ENCODE peak calls at places on chromosomes 12 and 14, in ten cellular contexts. One of them, this sample, is unnamed.

GRCh38 chr12:116393859-116394650 is 116.6 kb upstream of the MED13L start:
- DNase-seq in activated B cell treated with CpG ODN at 0.5 μM for 24 hours: no peak
- DNase-seq in bronchial epithelial cell: no peak
- DNase-seq in progenitor cell of endocrine pancreas: no peak
- DNase-seq in left ventricle myocardium inferior: no peak
- DNase-seq in mesothelial cell of epicardium: no peak
- DNase-seq in endothelial cell: no peak
- DNase-seq in stomach: no peak
- DNase-seq in esophagus squamous epithelium: no peak
- DNase-seq in AG10803: no peak
- DNase-seq in this sample: no peak

GRCh38 chr14:90692061-90692460 is 124.2 kb downstream of the TTC7B start:
- DNase-seq in esophagus squamous epithelium: no peak
- DNase-seq in left ventricle myocardium inferior: no peak
- DNase-seq in AG10803: peak
- DNase-seq in mesothelial cell of epicardium: no peak
- DNase-seq in bronchial epithelial cell: no peak
- DNase-seq in stomach: no peak
- DNase-seq in endothelial cell: no peak
- DNase-seq in activated B cell treated with CpG ODN at 0.5 μM for 24 hours: no peak
- DNase-seq in progenitor cell of endocrine pancreas: no peak
- DNase-seq in this sample: no peak

GRCh38 chr12:119869720-119870119 is 7.4 kb downstream of the CIT start:
- DNase-seq in activated B cell treated with CpG ODN at 0.5 μM for 24 hours: no peak
- DNase-seq in endothelial cell: no peak
- DNase-seq in stomach: no peak
- DNase-seq in esophagus squamous epithelium: no peak
- DNase-seq in progenitor cell of endocrine pancreas: no peak
- DNase-seq in left ventricle myocardium inferior: no peak
- DNase-seq in mesothelial cell of epicardium: no peak
- DNase-seq in bronchial epithelial cell: peak
- DNase-seq in AG10803: peak
- DNase-seq in this sample: no peak

GRCh38 chr14:54669759-54670630 is 103.1 kb downstream of the SAMD4A start:
- DNase-seq in progenitor cell of endocrine pancreas: no peak
- DNase-seq in esophagus squamous epithelium: no peak
- DNase-seq in left ventricle myocardium inferior: no peak
- DNase-seq in endothelial cell: no peak
- DNase-seq in stomach: no peak
- DNase-seq in mesothelial cell of epicardium: no peak
- DNase-seq in bronchial epithelial cell: peak
- DNase-seq in AG10803: peak
- DNase-seq in activated B cell treated with CpG ODN at 0.5 μM for 24 hours: no peak
- DNase-seq in this sample: no peak

GRCh38 chr14:56875104-56875675 is 64.9 kb upstream of the OTX2 start:
- DNase-seq in stomach: no peak
- DNase-seq in progenitor cell of endocrine pancreas: no peak
- DNase-seq in activated B cell treated with CpG ODN at 0.5 μM for 24 hours: no peak
- DNase-seq in endothelial cell: no peak
- DNase-seq in left ventricle myocardium inferior: no peak
- DNase-seq in bronchial epithelial cell: no peak
- DNase-seq in AG10803: no peak
- DNase-seq in esophagus squamous epithelium: no peak
- DNase-seq in mesothelial cell of epicardium: no peak
- DNase-seq in this sample: no peak

GRCh38 chr12:69238589-69239285 is 632 bp upstream of the CPSF6 start:
- DNase-seq in progenitor cell of endocrine pancreas: no peak
- DNase-seq in activated B cell treated with CpG ODN at 0.5 μM for 24 hours: no peak
- DNase-seq in endothelial cell: no peak
- DNase-seq in left ventricle myocardium inferior: no peak
- DNase-seq in esophagus squamous epithelium: no peak
- DNase-seq in stomach: no peak
- DNase-seq in AG10803: no peak
- DNase-seq in bronchial epithelial cell: no peak
- DNase-seq in mesothelial cell of epicardium: no peak
- DNase-seq in this sample: no peak

GRCh38 chr12:30972035-30972434 is 45.5 kb downstream of the TSPAN11 start:
- DNase-seq in endothelial cell: no peak
- DNase-seq in left ventricle myocardium inferior: no peak
- DNase-seq in activated B cell treated with CpG ODN at 0.5 μM for 24 hours: no peak
- DNase-seq in esophagus squamous epithelium: no peak
- DNase-seq in mesothelial cell of epicardium: no peak
- DNase-seq in AG10803: no peak
- DNase-seq in stomach: no peak
- DNase-seq in progenitor cell of endocrine pancreas: no peak
- DNase-seq in bronchial epithelial cell: no peak
- DNase-seq in this sample: no peak

GRCh38 chr12:96241484-96242256 is 47.5 kb downstream of the ELK3 start:
- DNase-seq in left ventricle myocardium inferior: no peak
- DNase-seq in endothelial cell: no peak
- DNase-seq in stomach: no peak
- DNase-seq in activated B cell treated with CpG ODN at 0.5 μM for 24 hours: no peak
- DNase-seq in bronchial epithelial cell: no peak
- DNase-seq in esophagus squamous epithelium: no peak
- DNase-seq in mesothelial cell of epicardium: no peak
- DNase-seq in AG10803: peak
- DNase-seq in progenitor cell of endocrine pancreas: no peak
- DNase-seq in this sample: no peak

GRCh38 chr12:94670885-94671284 is 20.5 kb upstream of the TMCC3 start:
- DNase-seq in left ventricle myocardium inferior: no peak
- DNase-seq in activated B cell treated with CpG ODN at 0.5 μM for 24 hours: no peak
- DNase-seq in bronchial epithelial cell: no peak
- DNase-seq in endothelial cell: no peak
- DNase-seq in mesothelial cell of epicardium: no peak
- DNase-seq in AG10803: no peak
- DNase-seq in esophagus squamous epithelium: no peak
- DNase-seq in stomach: no peak
- DNase-seq in progenitor cell of endocrine pancreas: no peak
- DNase-seq in this sample: no peak

GRCh38 chr12:54882074-54882473 is 27.8 kb downstream of the MUCL1 start:
- DNase-seq in left ventricle myocardium inferior: no peak
- DNase-seq in bronchial epithelial cell: no peak
- DNase-seq in stomach: no peak
- DNase-seq in activated B cell treated with CpG ODN at 0.5 μM for 24 hours: no peak
- DNase-seq in endothelial cell: no peak
- DNase-seq in progenitor cell of endocrine pancreas: no peak
- DNase-seq in esophagus squamous epithelium: no peak
- DNase-seq in mesothelial cell of epicardium: no peak
- DNase-seq in AG10803: no peak
- DNase-seq in this sample: no peak

GRCh38 chr12:97501422-97501821 is 38.8 kb downstream of the RMST start:
- DNase-seq in endothelial cell: no peak
- DNase-seq in stomach: no peak
- DNase-seq in progenitor cell of endocrine pancreas: no peak
- DNase-seq in bronchial epithelial cell: no peak
- DNase-seq in left ventricle myocardium inferior: no peak
- DNase-seq in AG10803: no peak
- DNase-seq in activated B cell treated with CpG ODN at 0.5 μM for 24 hours: no peak
- DNase-seq in mesothelial cell of epicardium: no peak
- DNase-seq in esophagus squamous epithelium: no peak
- DNase-seq in this sample: no peak

GRCh38 chr14:21317433-21317832 is 37.5 kb downstream of the RPGRIP1 start:
- DNase-seq in progenitor cell of endocrine pancreas: no peak
- DNase-seq in mesothelial cell of epicardium: no peak
- DNase-seq in left ventricle myocardium inferior: no peak
- DNase-seq in activated B cell treated with CpG ODN at 0.5 μM for 24 hours: no peak
- DNase-seq in bronchial epithelial cell: no peak
- DNase-seq in stomach: no peak
- DNase-seq in esophagus squamous epithelium: no peak
- DNase-seq in AG10803: no peak
- DNase-seq in endothelial cell: no peak
- DNase-seq in this sample: no peak

GRCh38 chr12:76927170-76927784 is 48.5 kb upstream of the CSRP2 start:
- DNase-seq in AG10803: peak
- DNase-seq in bronchial epithelial cell: peak
- DNase-seq in left ventricle myocardium inferior: peak
- DNase-seq in stomach: peak
- DNase-seq in progenitor cell of endocrine pancreas: no peak
- DNase-seq in esophagus squamous epithelium: no peak
- DNase-seq in endothelial cell: peak
- DNase-seq in activated B cell treated with CpG ODN at 0.5 μM for 24 hours: no peak
- DNase-seq in mesothelial cell of epicardium: no peak
- DNase-seq in this sample: no peak
- TF ChIP-seq CTCF in AG10803: peak
- TF ChIP-seq CTCF in bronchial epithelial cell: peak
- TF ChIP-seq CTCF in left ventricle myocardium inferior: peak
- TF ChIP-seq CTCF in stomach: no peak
- TF ChIP-seq CTCF in progenitor cell of endocrine pancreas: peak
- TF ChIP-seq CTCF in esophagus squamous epithelium: peak
- TF ChIP-seq CTCF in endothelial cell: peak
- TF ChIP-seq CTCF in activated B cell treated with CpG ODN at 0.5 μM for 24 hours: no peak
- TF ChIP-seq CTCF in mesothelial cell of epicardium: no peak
- TF ChIP-seq CTCF in this sample: peak

GRCh38 chr14:45284802-45285201 is 31.8 kb upstream of the MIS18BP1 start:
- DNase-seq in left ventricle myocardium inferior: no peak
- DNase-seq in mesothelial cell of epicardium: no peak
- DNase-seq in progenitor cell of endocrine pancreas: no peak
- DNase-seq in bronchial epithelial cell: no peak
- DNase-seq in activated B cell treated with CpG ODN at 0.5 μM for 24 hours: no peak
- DNase-seq in endothelial cell: no peak
- DNase-seq in AG10803: no peak
- DNase-seq in esophagus squamous epithelium: no peak
- DNase-seq in stomach: no peak
- DNase-seq in this sample: no peak
- TF ChIP-seq CTCF in left ventricle myocardium inferior: no peak
- TF ChIP-seq CTCF in mesothelial cell of epicardium: peak
- TF ChIP-seq CTCF in progenitor cell of endocrine pancreas: no peak
- TF ChIP-seq CTCF in bronchial epithelial cell: no peak
- TF ChIP-seq CTCF in activated B cell treated with CpG ODN at 0.5 μM for 24 hours: no peak
- TF ChIP-seq CTCF in endothelial cell: peak
- TF ChIP-seq CTCF in AG10803: no peak
- TF ChIP-seq CTCF in esophagus squamous epithelium: no peak
- TF ChIP-seq CTCF in stomach: no peak
- TF ChIP-seq CTCF in this sample: peak

GRCh38 chr14:59199205-59199604 is 10.7 kb downstream of the DAAM1 start:
- DNase-seq in esophagus squamous epithelium: no peak
- DNase-seq in left ventricle myocardium inferior: no peak
- DNase-seq in bronchial epithelial cell: no peak
- DNase-seq in mesothelial cell of epicardium: no peak
- DNase-seq in activated B cell treated with CpG ODN at 0.5 μM for 24 hours: no peak
- DNase-seq in stomach: no peak
- DNase-seq in endothelial cell: no peak
- DNase-seq in AG10803: no peak
- DNase-seq in progenitor cell of endocrine pancreas: no peak
- DNase-seq in this sample: no peak
- TF ChIP-seq CTCF in esophagus squamous epithelium: no peak
- TF ChIP-seq CTCF in left ventricle myocardium inferior: no peak
- TF ChIP-seq CTCF in bronchial epithelial cell: no peak
- TF ChIP-seq CTCF in mesothelial cell of epicardium: no peak
- TF ChIP-seq CTCF in activated B cell treated with CpG ODN at 0.5 μM for 24 hours: no peak
- TF ChIP-seq CTCF in stomach: no peak
- TF ChIP-seq CTCF in endothelial cell: no peak
- TF ChIP-seq CTCF in AG10803: peak
- TF ChIP-seq CTCF in progenitor cell of endocrine pancreas: peak
- TF ChIP-seq CTCF in this sample: peak

DNA sequence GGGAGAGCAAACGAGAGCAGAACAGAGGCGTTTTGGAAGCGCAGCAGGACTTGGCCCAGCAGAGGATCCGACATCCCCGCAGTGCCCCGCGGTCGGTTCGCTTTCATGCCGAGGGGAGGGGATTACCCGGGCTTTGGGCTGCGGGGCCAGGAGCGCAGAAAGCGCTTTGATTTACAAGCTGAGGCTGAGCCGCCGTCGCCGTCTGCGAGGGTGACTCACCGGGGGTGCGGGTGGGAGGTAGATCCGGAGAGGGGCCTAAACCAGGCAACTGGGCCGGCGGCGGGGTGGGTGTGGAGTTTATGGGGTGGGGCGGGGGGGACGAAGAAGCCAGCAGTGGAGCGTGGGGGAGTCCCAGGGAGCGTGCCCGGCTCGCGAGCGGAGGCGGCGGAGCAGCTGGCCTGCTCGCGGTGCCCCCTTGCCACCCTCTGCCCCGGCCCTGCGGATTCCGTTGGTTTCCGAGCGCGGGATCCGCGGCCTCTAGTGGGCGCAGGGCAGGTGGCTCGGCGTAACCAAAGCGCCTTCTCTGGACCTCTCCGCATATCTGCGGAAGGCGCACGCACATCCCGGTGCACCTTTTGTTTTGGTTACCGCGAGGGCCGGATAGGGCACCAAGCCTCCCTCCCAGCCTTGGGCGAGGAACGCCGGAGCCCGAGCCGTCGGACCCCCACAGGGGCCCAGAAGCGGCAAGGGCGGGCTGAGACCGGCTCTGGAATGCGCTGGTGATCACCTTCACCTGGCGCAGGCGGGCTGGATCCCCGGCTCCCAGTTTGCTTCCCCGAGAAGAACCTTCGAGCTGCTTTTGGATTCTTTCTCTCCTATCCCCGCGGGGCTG is 2.6 kb downstream of the SIX4 start:
- DNase-seq in bronchial epithelial cell: peak
- DNase-seq in stomach: peak
- DNase-seq in progenitor cell of endocrine pancreas: peak
- DNase-seq in esophagus squamous epithelium: no peak
- DNase-seq in endothelial cell: peak
- DNase-seq in AG10803: peak
- DNase-seq in left ventricle myocardium inferior: no peak
- DNase-seq in activated B cell treated with CpG ODN at 0.5 μM for 24 hours: peak
- DNase-seq in mesothelial cell of epicardium: peak
- DNase-seq in this sample: peak
- TF ChIP-seq CTCF in bronchial epithelial cell: peak
- TF ChIP-seq CTCF in stomach: no peak
- TF ChIP-seq CTCF in progenitor cell of endocrine pancreas: peak
- TF ChIP-seq CTCF in esophagus squamous epithelium: peak
- TF ChIP-seq CTCF in endothelial cell: no peak
- TF ChIP-seq CTCF in AG10803: peak
- TF ChIP-seq CTCF in left ventricle myocardium inferior: peak
- TF ChIP-seq CTCF in activated B cell treated with CpG ODN at 0.5 μM for 24 hours: no peak
- TF ChIP-seq CTCF in mesothelial cell of epicardium: peak
- TF ChIP-seq CTCF in this sample: peak

DNA sequence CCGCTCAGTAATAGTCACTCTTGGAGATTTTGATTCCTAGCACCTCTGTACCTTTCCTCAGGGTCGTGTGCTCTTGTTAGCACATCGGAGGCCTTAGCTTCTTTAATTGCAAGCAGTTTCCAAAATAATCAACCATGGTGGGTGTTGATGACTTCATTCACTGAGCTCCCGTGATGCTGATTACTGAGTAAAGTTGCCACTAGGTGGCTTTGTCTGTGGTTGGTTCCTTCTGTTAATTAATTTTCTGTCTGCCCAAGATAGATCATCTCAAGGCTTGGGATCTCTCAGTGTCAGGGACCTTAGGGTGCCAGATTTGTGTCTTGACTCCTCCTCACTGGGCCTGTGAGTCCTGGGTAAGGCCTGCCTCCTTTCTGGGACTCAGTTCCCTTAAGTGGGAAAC is 54.3 kb downstream of the PTPN11 start:
- DNase-seq in endothelial cell: no peak
- DNase-seq in left ventricle myocardium inferior: no peak
- DNase-seq in AG10803: no peak
- DNase-seq in mesothelial cell of epicardium: no peak
- DNase-seq in stomach: no peak
- DNase-seq in activated B cell treated with CpG ODN at 0.5 μM for 24 hours: no peak
- DNase-seq in bronchial epithelial cell: peak
- DNase-seq in esophagus squamous epithelium: no peak
- DNase-seq in progenitor cell of endocrine pancreas: no peak
- DNase-seq in this sample: no peak
- TF ChIP-seq CTCF in endothelial cell: peak
- TF ChIP-seq CTCF in left ventricle myocardium inferior: no peak
- TF ChIP-seq CTCF in AG10803: peak
- TF ChIP-seq CTCF in mesothelial cell of epicardium: no peak
- TF ChIP-seq CTCF in stomach: no peak
- TF ChIP-seq CTCF in activated B cell treated with CpG ODN at 0.5 μM for 24 hours: no peak
- TF ChIP-seq CTCF in bronchial epithelial cell: peak
- TF ChIP-seq CTCF in esophagus squamous epithelium: peak
- TF ChIP-seq CTCF in progenitor cell of endocrine pancreas: peak
- TF ChIP-seq CTCF in this sample: peak

GRCh38 chr14:97251423-97252155 is 454.4 kb downstream of the VRK1 start:
- DNase-seq in bronchial epithelial cell: no peak
- DNase-seq in progenitor cell of endocrine pancreas: no peak
- DNase-seq in mesothelial cell of epicardium: no peak
- DNase-seq in left ventricle myocardium inferior: no peak
- DNase-seq in esophagus squamous epithelium: no peak
- DNase-seq in AG10803: no peak
- DNase-seq in endothelial cell: peak
- DNase-seq in stomach: no peak
- DNase-seq in activated B cell treated with CpG ODN at 0.5 μM for 24 hours: no peak
- DNase-seq in this sample: no peak
- TF ChIP-seq CTCF in bronchial epithelial cell: no peak
- TF ChIP-seq CTCF in progenitor cell of endocrine pancreas: no peak
- TF ChIP-seq CTCF in mesothelial cell of epicardium: no peak
- TF ChIP-seq CTCF in left ventricle myocardium inferior: no peak
- TF ChIP-seq CTCF in esophagus squamous epithelium: no peak
- TF ChIP-seq CTCF in AG10803: no peak
- TF ChIP-seq CTCF in endothelial cell: no peak
- TF ChIP-seq CTCF in stomach: no peak
- TF ChIP-seq CTCF in activated B cell treated with CpG ODN at 0.5 μM for 24 hours: no peak
- TF ChIP-seq CTCF in this sample: no peak

This sample was measured in type B pancreatic cell.